ENCODE peak calls at places on chromosome 20, in eight cellular contexts. R, K, W, Z, V, S, I and O are unnamed samples. For H3K9me3 and H3K4me1, the result is how much of the 10 kb centered on the place peaks cover.

GRCh38 chr20:40493071-40493470 is 196.0 kb downstream of the MAFB start:
- DNase-seq in R (no peak), K (peak), S (peak), W (peak), Z (no peak), V (no peak), I (no peak), O (no peak)

GRCh38 chr20:3716195-3716834 is 3.9 kb upstream of the SIGLEC1 start:
- DNase-seq in W (peak), I (peak), Z (peak), R (peak), V (peak), S (no peak), K (no peak), O (peak)

GRCh38 chr20:8722277-8722928 is 346.5 kb upstream of the PLCB4 start:
- DNase-seq in K (no peak), I (peak), V (peak), R (peak), W (no peak), Z (no peak), S (peak), O (peak)

GRCh38 chr20:62063981-62064787 is 1.5 kb downstream of the TAF4 start:
- DNase-seq in R (peak), K (no peak), V (peak), S (no peak), I (no peak), Z (no peak), W (peak), O (no peak)

GRCh38 chr20:19947611-19948264 is 69.4 kb upstream of the NAA20 start:
- DNase-seq in R (no peak), S (peak), V (peak), I (no peak), Z (no peak), K (no peak), W (no peak), O (peak)

GRCh38 chr20:41427833-41428232 is 61.2 kb upstream of the EMILIN3 start:
- DNase-seq in K (no peak), S (no peak), Z (no peak), I (no peak), V (no peak), R (no peak), W (no peak), O (no peak)

GRCh38 chr20:49765846-49766541 is 46.6 kb upstream of the SLC9A8 start:
- DNase-seq in V (no peak), S (no peak), I (no peak), W (no peak), Z (no peak), R (no peak), K (no peak), O (no peak)

GRCh38 chr20:11544029-11544678 is 373.5 kb upstream of the BTBD3 start:
- DNase-seq in V (peak), R (peak), I (peak), Z (no peak), K (no peak), S (peak), W (no peak), O (no peak)

GRCh38 chr20:25551413-25552210 is 33.7 kb downstream of the NINL start:
- DNase-seq in R (no peak), I (no peak), Z (no peak), W (no peak), V (no peak), K (no peak), S (no peak), O (no peak)

GRCh38 chr20:6530254-6530653 is 237.2 kb upstream of the BMP2 start:
- DNase-seq in I (no peak), S (peak), W (no peak), V (no peak), K (no peak), Z (no peak), R (no peak), O (peak)

GRCh38 chr20:32296874-32297420 is 19.5 kb downstream of the KIF3B start:
- DNase-seq in S (no peak), K (no peak), V (no peak), Z (no peak), R (no peak), I (no peak), W (no peak), O (no peak)

GRCh38 chr20:35307666-35308653 is 15.7 kb upstream of the FAM83C start:
- DNase-seq in K (peak), R (no peak), Z (no peak), S (peak), I (no peak), V (no peak), W (peak), O (peak)

GRCh38 chr20:41003143-41003932 is 25.3 kb upstream of the TOP1 start:
- DNase-seq in R (no peak), V (peak), Z (peak), K (peak), S (peak), W (peak), I (peak), O (peak)

GRCh38 chr20:856361-856775 is 22.9 kb downstream of the FAM110A start:
- DNase-seq in V (no peak), K (no peak), I (peak), S (peak), R (no peak), W (no peak), Z (peak), O (peak)

GRCh38 chr20:44961868-44962267 is 1.7 kb upstream of the TOMM34 start:
- DNase-seq in K (no peak), V (no peak), S (peak), I (no peak), Z (no peak), R (no peak), W (no peak), O (no peak)

GRCh38 chr20:8756410-8756809 is 312.5 kb upstream of the PLCB4 start:
- DNase-seq in V (no peak), Z (no peak), I (peak), R (no peak), W (peak), K (no peak), S (peak), O (peak)

GRCh38 chr20:62972270-62973032 is 19.9 kb downstream of the SLC17A9 start:
- DNase-seq in R (peak), K (peak), W (peak), V (peak), S (peak), I (peak), Z (peak), O (peak)

GRCh38 chr20:51494241-51495110 is 48.0 kb downstream of the NFATC2 start:
- DNase-seq in Z (peak), R (no peak), V (no peak), W (no peak), S (no peak), K (no peak), I (no peak), O (no peak)

GRCh38 chr20:61587910-61588309 is 335.8 kb downstream of the CDH4 start:
- DNase-seq in V (no peak), W (peak), Z (no peak), S (no peak), I (no peak), R (no peak), K (no peak), O (no peak)

DNA sequence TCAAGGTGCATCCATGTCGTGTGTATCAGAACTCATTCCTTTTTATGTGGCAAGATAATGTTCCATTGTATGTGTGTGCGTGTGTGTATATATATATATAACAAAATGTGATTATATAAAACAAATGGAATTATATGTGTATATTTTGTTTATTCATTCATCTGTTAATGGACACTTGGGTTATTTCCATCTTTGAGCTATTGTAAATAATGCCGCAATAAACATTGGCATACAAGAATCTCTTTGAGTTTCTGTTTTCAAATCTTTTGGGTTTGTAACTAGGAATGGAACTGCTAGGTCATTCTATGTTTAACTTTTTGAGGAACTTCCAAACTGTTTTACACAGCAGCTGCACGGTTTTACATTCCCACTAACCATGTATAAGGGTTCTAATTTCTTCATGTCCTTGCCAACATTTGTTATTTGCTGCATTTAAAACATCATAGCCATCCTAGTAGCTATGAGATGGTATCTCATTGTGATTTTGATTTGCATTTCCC is 39.9 kb upstream of the TGM2 start:
- DNase-seq in V (no peak), I (no peak), W (no peak), S (no peak), K (no peak), Z (no peak), R (no peak), O (no peak)
- H3K9me3 ChIP-seq in V (under half), I (under half), W (under half), S (under half), K (under half), Z (under half), R (under half), O (under half)

GRCh38 chr20:57678340-57678739 is 31.5 kb downstream of the PMEPA1 start:
- DNase-seq in R (no peak), V (no peak), I (no peak), Z (no peak), W (peak), S (no peak), K (no peak), O (no peak)
- H3K4me1 ChIP-seq in R (under half), V (under half), I (half or more), Z (under half), W (under half), S (under half), K (under half), O (under half)

GRCh38 chr20:56088381-56088780 is 83.1 kb upstream of the CBLN4 start:
- DNase-seq in S (no peak), R (no peak), I (no peak), W (no peak), V (no peak), K (no peak), Z (no peak), O (no peak)

GRCh38 chr20:56094228-56094627 is 88.9 kb upstream of the CBLN4 start:
- DNase-seq in V (no peak), K (no peak), I (no peak), S (no peak), W (no peak), Z (no peak), R (no peak), O (no peak)

DNA sequence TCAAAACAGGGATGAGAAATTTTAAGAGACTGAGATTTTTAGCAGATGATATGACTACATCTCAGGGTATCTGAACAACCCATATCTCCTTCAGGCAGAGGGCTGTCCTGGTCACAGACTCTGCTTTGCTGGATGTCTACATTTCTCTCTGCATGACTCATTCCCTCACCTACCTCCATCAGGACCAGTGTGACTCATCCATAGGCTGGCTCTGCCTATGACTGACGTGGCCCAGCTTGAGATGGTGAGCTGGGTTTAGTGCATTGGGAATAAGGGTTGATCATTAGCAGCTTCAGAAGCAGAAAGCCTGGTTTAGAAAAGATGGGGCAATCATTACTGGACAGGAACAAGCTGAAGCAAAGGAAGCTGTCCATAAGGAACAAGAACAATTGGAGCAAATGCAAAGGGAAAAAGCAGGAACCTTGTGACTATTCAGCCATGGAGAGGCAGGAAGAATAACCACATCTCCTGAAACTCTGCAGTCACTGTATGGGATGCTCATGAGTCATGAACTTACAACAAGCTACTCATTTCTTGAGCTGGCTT is 86.4 kb upstream of the CBLN4 start:
- DNase-seq in R (no peak), V (no peak), S (no peak), Z (no peak), K (no peak), W (no peak), I (no peak), O (no peak)
- H3K9me3 ChIP-seq in R (under half), V (half or more), S (under half), Z (under half), K (under half), W (under half), I (under half), O (under half)

GRCh38 chr20:63982937-63983336 is 2.0 kb downstream of the PRPF6 start:
- DNase-seq in V (no peak), Z (no peak), S (no peak), W (no peak), K (no peak), I (no peak), R (no peak), O (no peak)

GRCh38 chr20:63980317-63980805 is 571 bp upstream of the PRPF6 start:
- DNase-seq in R (no peak), K (no peak), Z (no peak), V (no peak), I (no peak), W (no peak), S (no peak), O (no peak)

GRCh38 chr20:63979221-63979548 is 257 bp downstream of the SAMD10 start:
- DNase-seq in Z (no peak), S (no peak), R (peak), W (no peak), V (peak), K (no peak), I (no peak), O (no peak)

GRCh38 chr20:63979549-63980316 is at the start of gene SAMD10:
- DNase-seq in R (peak), W (no peak), S (peak), Z (peak), V (peak), K (peak), I (no peak), O (no peak)

DNA sequence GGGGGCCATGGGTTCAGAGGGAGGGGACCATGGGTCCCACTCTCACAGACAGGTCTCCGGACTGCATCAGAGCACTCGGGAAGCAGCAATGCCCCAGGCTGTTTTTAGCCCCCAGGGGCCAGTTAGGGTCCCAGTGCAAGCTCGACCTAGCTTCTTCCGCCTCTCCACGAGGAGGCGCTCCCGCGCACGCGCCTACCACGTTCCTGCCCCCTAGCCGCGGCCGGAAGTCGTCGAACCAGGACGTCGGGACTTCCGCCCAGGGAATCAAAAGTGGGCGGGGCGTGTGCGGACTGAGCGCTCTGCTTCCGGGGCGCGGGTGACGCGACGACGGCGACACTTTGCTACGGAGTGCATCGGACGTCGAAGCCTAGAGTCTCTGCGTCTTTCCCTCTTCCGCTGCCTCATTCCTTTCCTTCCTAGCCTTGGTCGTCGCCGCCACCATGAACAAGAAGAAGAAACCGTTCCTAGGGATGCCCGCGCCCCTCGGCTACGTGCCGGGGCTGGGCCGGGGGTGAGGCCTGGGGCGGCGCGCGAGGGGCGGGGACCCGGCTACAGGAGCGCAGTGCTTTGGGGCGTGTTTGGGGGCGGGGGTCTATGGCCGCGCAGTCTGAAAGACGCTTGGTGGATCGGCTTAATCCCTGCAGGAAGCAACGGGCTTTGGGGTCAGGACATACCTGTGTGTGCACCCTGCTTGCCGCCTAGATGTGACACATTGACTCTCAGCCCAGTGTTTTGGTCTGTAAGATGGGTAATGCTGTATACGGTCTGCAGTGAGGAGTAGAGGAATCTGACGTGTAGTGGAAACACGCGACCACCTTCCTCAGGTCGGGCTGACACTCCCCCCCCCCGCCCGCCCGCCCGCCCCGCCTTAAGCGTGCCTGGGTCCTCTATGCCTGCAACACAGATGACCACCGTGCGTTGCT is at the start of gene PRPF6:
- DNase-seq in I (peak), W (peak), S (peak), Z (peak), R (peak), K (peak), V (peak), O (peak)
- H3K4me1 ChIP-seq in I (under half), W (under half), S (under half), Z (half or more), R (under half), K (under half), V (under half), O (under half)

GRCh38 chr20:15992564-15992963 is 580.7 kb downstream of the KIF16B start:
- DNase-seq in V (no peak), R (no peak), K (no peak), Z (no peak), I (no peak), S (no peak), W (no peak), O (no peak)

GRCh38 chr20:15991279-15991678 is 582.0 kb downstream of the KIF16B start:
- DNase-seq in K (no peak), W (no peak), I (no peak), Z (no peak), S (no peak), V (no peak), R (no peak), O (no peak)

GRCh38 chr20:15986690-15987089 is 586.6 kb downstream of the KIF16B start:
- DNase-seq in R (no peak), S (no peak), K (no peak), W (no peak), I (no peak), Z (no peak), V (no peak), O (no peak)
- H3K9me3 ChIP-seq in R (under half), S (under half), K (under half), W (under half), I (under half), Z (under half), V (under half), O (under half)